ENCODE peak calls at places on chromosomes 5 and 9, in four cellular contexts. S is AG09309, X is H1, G is epithelial cell of esophagus. M is an unnamed sample.

GRCh38 chr5:100846722-100847121 is 56.4 kb downstream of the ST8SIA4 start:
- DNase-seq in S (no peak), X (no peak), G (no peak), M (no peak)

GRCh38 chr9:15837079-15837679 is 284.3 kb downstream of the CCDC171 start:
- DNase-seq in S (peak), X (no peak), G (peak), M (no peak)

GRCh38 chr5:54703091-54703490 is 185.5 kb downstream of the SNX18 start:
- DNase-seq in S (peak), X (no peak), G (peak), M (no peak)

GRCh38 chr5:57659889-57660288 is 177.3 kb upstream of the ACTBL2 start:
- DNase-seq in S (no peak), X (no peak), G (no peak), M (no peak)

GRCh38 chr9:110532908-110533665 is 46.5 kb downstream of the SVEP1 start:
- DNase-seq in S (no peak), X (no peak), G (peak), M (no peak)

GRCh38 chr9:94982211-94982610 is 255.7 kb downstream of the AOPEP start:
- DNase-seq in S (no peak), X (no peak), G (no peak), M (no peak)

GRCh38 chr5:72392326-72392733 is 72.2 kb downstream of the PTCD2 start:
- DNase-seq in S (no peak), X (no peak), G (peak), M (no peak)

GRCh38 chr9:87102131-87102530 is 154.8 kb upstream of the GAS1 start:
- DNase-seq in S (no peak), X (no peak), G (no peak), M (no peak)

GRCh38 chr9:135077497-135078200 is 9.8 kb upstream of the OLFM1 start:
- DNase-seq in S (no peak), X (peak), G (no peak), M (no peak)

GRCh38 chr5:132747693-132748440 is 641 bp downstream of the CCNI2 start:
- DNase-seq in S (no peak), X (peak), G (no peak), M (no peak)

GRCh38 chr9:4741365-4742031 is 496 bp upstream of the AK3 start:
- DNase-seq in S (no peak), X (peak), G (peak), M (no peak)

GRCh38 chr9:133125706-133126696 is 5.0 kb upstream of the RALGDS start:
- DNase-seq in S (no peak), X (no peak), G (no peak), M (no peak)

GRCh38 chr9:107989544-107989943 is 500.0 kb upstream of the KLF4 start:
- DNase-seq in S (peak), X (no peak), G (peak), M (no peak)

GRCh38 chr5:158755221-158755620 is 344.5 kb downstream of the EBF1 start:
- DNase-seq in S (no peak), X (no peak), G (no peak), M (no peak)

GRCh38 chr5:37044120-37044519 is 167.6 kb downstream of the NIPBL start:
- DNase-seq in S (no peak), X (no peak), G (no peak), M (no peak)

GRCh38 chr5:41517909-41518308 is 7.5 kb upstream of the PLCXD3 start:
- DNase-seq in S (no peak), X (no peak), G (peak), M (no peak)

GRCh38 chr9:36154213-36154952 is 14.8 kb upstream of the CCIN start:
- DNase-seq in S (no peak), X (no peak), G (peak), M (no peak)

GRCh38 chr9:36152741-36153438 is 16.3 kb upstream of the CCIN start:
- DNase-seq in S (no peak), X (no peak), G (no peak), M (no peak)

GRCh38 chr9:36149197-36149596 is 12.7 kb downstream of the GLIPR2 start:
- DNase-seq in S (no peak), X (no peak), G (peak), M (no peak)

GRCh38 chr9:36150529-36151305 is 14.2 kb downstream of the GLIPR2 start:
- DNase-seq in S (no peak), X (no peak), G (peak), M (no peak)

DNA sequence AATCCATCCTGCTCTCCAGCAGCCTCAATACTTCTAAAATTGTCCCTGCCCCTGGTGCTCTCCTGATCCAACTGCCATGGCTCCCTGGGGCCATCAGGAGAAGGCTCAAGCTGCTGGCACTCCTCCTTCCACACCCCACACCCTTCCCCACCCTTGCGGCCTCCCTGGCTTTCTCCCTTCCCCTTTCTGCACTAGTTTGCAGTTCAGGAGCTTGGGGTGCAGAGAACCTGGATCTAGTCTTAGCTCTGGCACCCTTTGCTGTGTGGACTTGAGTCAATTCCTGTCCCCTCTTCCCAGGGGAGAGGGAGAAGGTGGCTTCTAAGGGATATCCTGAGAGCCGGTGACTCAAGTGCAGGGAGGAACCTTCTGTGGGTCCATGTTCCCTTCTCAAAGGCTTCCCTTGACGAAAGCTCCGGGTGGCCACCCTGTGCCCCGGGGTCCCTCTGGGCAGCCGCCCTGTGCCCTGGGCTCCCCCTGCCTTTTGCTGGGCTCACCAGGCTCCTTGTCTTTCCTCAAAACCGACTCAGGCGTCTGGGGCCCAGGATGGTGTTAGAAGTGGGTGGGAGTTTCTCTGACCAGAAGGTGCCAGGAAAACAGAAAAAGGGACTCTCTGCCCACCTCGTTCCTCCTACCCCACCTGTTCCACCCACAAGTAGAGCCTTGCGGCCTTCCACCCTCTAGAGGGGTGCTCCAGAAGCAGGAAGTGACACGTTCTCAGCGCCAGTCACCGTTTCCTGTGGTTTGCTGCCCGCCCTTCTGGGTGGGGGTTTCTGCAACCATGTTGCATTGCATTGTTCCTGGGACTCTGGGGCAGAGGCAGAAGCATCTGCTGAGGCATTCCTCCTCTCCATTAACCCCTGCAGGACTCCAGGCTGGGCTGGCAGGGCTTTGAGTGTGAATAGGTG is 15.0 kb downstream of the GLIPR2 start:
- DNase-seq in S (no peak), X (no peak), G (peak), M (no peak)
- H3K4me3 ChIP-seq in S (no peak), X (no peak), G (no peak), M (no peak)

GRCh38 chr5:160268111-160268510 is 38.8 kb downstream of the FABP6 start:
- DNase-seq in S (no peak), X (no peak), G (no peak), M (no peak)
- TF ChIP-seq CTCF in S (no peak), X (no peak), G (no peak), M (no peak)

DNA sequence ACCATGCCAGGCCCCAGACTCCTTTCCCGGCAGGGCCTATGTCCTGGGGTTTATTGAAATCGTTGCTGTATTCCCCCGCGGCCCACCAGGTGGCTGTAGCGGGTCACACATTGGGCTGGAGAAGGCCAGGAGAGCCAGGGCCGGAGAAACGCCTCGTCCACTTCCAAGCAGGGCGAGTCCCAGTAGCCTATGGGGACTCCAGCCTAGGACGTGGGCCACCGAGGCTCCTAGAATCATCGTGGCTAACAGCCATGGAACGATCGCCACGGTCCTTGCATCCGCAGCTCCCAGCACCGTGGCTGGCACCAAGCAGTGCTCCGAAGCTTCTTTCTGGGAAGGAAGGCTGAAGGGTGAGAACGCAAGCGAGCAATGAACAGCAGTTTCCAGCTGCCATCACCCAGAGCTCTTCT is 87.7 kb downstream of the ENTREP1 start:
- DNase-seq in S (peak), X (peak), G (peak), M (no peak)
- H3K4me3 ChIP-seq in S (no peak), X (no peak), G (no peak), M (peak)

GRCh38 chr5:14893351-14893750 is 21.8 kb upstream of the ANKH start:
- DNase-seq in S (no peak), X (no peak), G (no peak), M (no peak)
- TF ChIP-seq CTCF in S (no peak), X (no peak), G (no peak), M (no peak)

GRCh38 chr5:19258686-19259085 is 729.3 kb downstream of the CDH18 start:
- DNase-seq in S (no peak), X (no peak), G (no peak), M (no peak)

GRCh38 chr5:19261879-19262278 is 726.1 kb downstream of the CDH18 start:
- DNase-seq in S (no peak), X (no peak), G (no peak), M (no peak)

DNA sequence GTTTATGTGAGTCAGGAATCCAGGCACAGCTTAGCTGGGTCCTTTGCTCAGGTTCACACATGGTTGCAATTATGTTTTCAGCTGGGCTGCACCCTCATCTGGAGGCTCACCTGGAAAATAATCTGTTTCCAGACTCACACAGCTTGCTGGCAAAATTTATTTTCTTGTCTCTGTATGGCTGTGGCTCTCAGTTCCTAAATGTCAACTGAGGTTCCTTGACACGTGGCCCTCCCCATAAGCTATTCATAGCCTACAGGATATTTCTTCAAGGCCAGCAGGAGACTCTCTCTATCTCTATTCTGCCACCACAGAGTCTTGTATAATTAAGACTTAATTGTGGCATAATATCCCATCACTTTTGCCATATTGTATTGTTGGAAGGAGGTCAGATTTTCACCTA is 732.0 kb downstream of the CDH18 start:
- DNase-seq in S (no peak), X (no peak), G (no peak), M (no peak)
- H3K4me3 ChIP-seq in S (no peak), X (no peak), G (no peak), M (no peak)

DNA sequence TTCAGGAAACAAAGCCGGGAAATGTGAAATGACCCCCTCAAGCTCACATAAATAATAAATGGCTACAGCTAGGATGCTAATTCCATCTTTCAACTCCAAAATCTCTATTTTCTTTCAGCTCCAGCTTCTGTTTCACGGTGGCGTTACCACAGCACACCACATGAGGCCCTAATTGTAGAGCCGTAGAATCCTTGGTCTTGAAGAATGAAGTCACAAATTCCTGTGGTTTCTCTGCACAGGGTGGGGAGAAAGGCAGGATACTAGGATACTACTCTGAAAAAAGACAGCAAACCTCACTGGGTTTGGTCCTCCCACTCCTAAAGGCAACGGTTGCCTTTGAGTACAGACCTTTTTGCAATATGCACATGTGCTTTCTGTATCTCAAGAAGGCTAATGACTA is 13.9 kb upstream of the RARS1 start:
- DNase-seq in S (peak), X (no peak), G (peak), M (no peak)
- TF ChIP-seq CTCF in S (peak), X (no peak), G (peak), M (no peak)

DNA sequence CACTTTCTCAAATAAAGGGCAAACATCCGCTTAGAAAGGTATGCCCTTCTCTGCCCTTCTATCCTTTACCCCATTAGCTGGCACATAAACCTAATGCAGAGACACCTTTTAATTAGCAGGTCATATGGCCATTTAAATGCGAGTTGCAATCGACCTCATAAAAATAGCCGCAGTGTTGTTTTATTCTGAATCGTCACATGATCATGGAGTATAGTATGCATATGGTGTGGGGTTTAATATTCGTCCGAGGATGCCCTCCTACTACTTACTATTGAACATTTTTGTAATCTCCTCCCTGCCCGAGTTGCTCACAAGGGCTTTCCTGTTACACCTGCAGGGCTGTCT is 72.0 kb downstream of the PIK3R1 start:
- DNase-seq in S (no peak), X (no peak), G (no peak), M (no peak)
- H3K4me3 ChIP-seq in S (no peak), X (peak), G (peak), M (no peak)

GRCh38 chr5:10607666-10608442 is 44.0 kb downstream of the ANKRD33B start:
- DNase-seq in S (no peak), X (no peak), G (no peak), M (no peak)
- TF ChIP-seq CTCF in S (peak), X (peak), G (no peak), M (no peak)

M was measured in esophagus squamous epithelium.